ENCODE peak calls at places on chromosomes 6 and 20, in eight cellular contexts. One of them, this sample, is unnamed.

GRCh38 chr6:7051780-7052440 is 55.9 kb upstream of the RREB1 start:
- DNase-seq in SK-MEL-5: no peak
- DNase-seq in AG04450: no peak
- DNase-seq in activated CD4-positive, alpha-beta T cell treated with anti-CD3 and anti-CD28 coated beads, Interleukin-2, amount 50 U/mL, for 1 hour: peak
- DNase-seq in stimulated activated CD8-positive, alpha-beta memory T cell treated with anti-CD3 and anti-CD28 coated beads, Interleukin-2, amount 100 ng/mL, for 1 hour: peak
- DNase-seq in posterior cingulate gyrus: no peak
- DNase-seq in GM04504: no peak
- DNase-seq in progenitor cell of endocrine pancreas: peak
- DNase-seq in this sample: peak

GRCh38 chr6:75204222-75204958 is 1.5 kb downstream of the COL12A1 start:
- DNase-seq in SK-MEL-5: peak
- DNase-seq in AG04450: peak
- DNase-seq in activated CD4-positive, alpha-beta T cell treated with anti-CD3 and anti-CD28 coated beads, Interleukin-2, amount 50 U/mL, for 1 hour: no peak
- DNase-seq in stimulated activated CD8-positive, alpha-beta memory T cell treated with anti-CD3 and anti-CD28 coated beads, Interleukin-2, amount 100 ng/mL, for 1 hour: no peak
- DNase-seq in posterior cingulate gyrus: peak
- DNase-seq in GM04504: peak
- DNase-seq in progenitor cell of endocrine pancreas: peak
- DNase-seq in this sample: peak

GRCh38 chr6:25312703-25313102 is 33.5 kb downstream of the CARMIL1 start:
- DNase-seq in SK-MEL-5: peak
- DNase-seq in AG04450: no peak
- DNase-seq in activated CD4-positive, alpha-beta T cell treated with anti-CD3 and anti-CD28 coated beads, Interleukin-2, amount 50 U/mL, for 1 hour: no peak
- DNase-seq in stimulated activated CD8-positive, alpha-beta memory T cell treated with anti-CD3 and anti-CD28 coated beads, Interleukin-2, amount 100 ng/mL, for 1 hour: no peak
- DNase-seq in posterior cingulate gyrus: no peak
- DNase-seq in GM04504: peak
- DNase-seq in progenitor cell of endocrine pancreas: no peak
- DNase-seq in this sample: peak

GRCh38 chr6:116560130-116560529 is 6.6 kb downstream of the CALHM4 start:
- DNase-seq in SK-MEL-5: no peak
- DNase-seq in AG04450: no peak
- DNase-seq in activated CD4-positive, alpha-beta T cell treated with anti-CD3 and anti-CD28 coated beads, Interleukin-2, amount 50 U/mL, for 1 hour: no peak
- DNase-seq in stimulated activated CD8-positive, alpha-beta memory T cell treated with anti-CD3 and anti-CD28 coated beads, Interleukin-2, amount 100 ng/mL, for 1 hour: no peak
- DNase-seq in posterior cingulate gyrus: no peak
- DNase-seq in GM04504: no peak
- DNase-seq in progenitor cell of endocrine pancreas: no peak
- DNase-seq in this sample: no peak

GRCh38 chr20:20561841-20562240 is 150.6 kb downstream of the RALGAPA2 start:
- DNase-seq in SK-MEL-5: no peak
- DNase-seq in AG04450: no peak
- DNase-seq in activated CD4-positive, alpha-beta T cell treated with anti-CD3 and anti-CD28 coated beads, Interleukin-2, amount 50 U/mL, for 1 hour: no peak
- DNase-seq in stimulated activated CD8-positive, alpha-beta memory T cell treated with anti-CD3 and anti-CD28 coated beads, Interleukin-2, amount 100 ng/mL, for 1 hour: no peak
- DNase-seq in posterior cingulate gyrus: no peak
- DNase-seq in GM04504: no peak
- DNase-seq in progenitor cell of endocrine pancreas: no peak
- DNase-seq in this sample: no peak

GRCh38 chr20:3812975-3813599 is 7.3 kb upstream of the AP5S1 start:
- DNase-seq in SK-MEL-5: no peak
- DNase-seq in AG04450: no peak
- DNase-seq in activated CD4-positive, alpha-beta T cell treated with anti-CD3 and anti-CD28 coated beads, Interleukin-2, amount 50 U/mL, for 1 hour: no peak
- DNase-seq in stimulated activated CD8-positive, alpha-beta memory T cell treated with anti-CD3 and anti-CD28 coated beads, Interleukin-2, amount 100 ng/mL, for 1 hour: no peak
- DNase-seq in posterior cingulate gyrus: no peak
- DNase-seq in GM04504: no peak
- DNase-seq in progenitor cell of endocrine pancreas: no peak
- DNase-seq in this sample: no peak

GRCh38 chr6:17497701-17498100 is 102.4 kb upstream of the FAM8A1 start:
- DNase-seq in SK-MEL-5: no peak
- DNase-seq in AG04450: no peak
- DNase-seq in activated CD4-positive, alpha-beta T cell treated with anti-CD3 and anti-CD28 coated beads, Interleukin-2, amount 50 U/mL, for 1 hour: no peak
- DNase-seq in stimulated activated CD8-positive, alpha-beta memory T cell treated with anti-CD3 and anti-CD28 coated beads, Interleukin-2, amount 100 ng/mL, for 1 hour: no peak
- DNase-seq in posterior cingulate gyrus: no peak
- DNase-seq in GM04504: no peak
- DNase-seq in progenitor cell of endocrine pancreas: no peak
- DNase-seq in this sample: no peak

GRCh38 chr20:64039293-64040160 is 3.5 kb downstream of the C20orf204 start:
- DNase-seq in SK-MEL-5: no peak
- DNase-seq in AG04450: no peak
- DNase-seq in activated CD4-positive, alpha-beta T cell treated with anti-CD3 and anti-CD28 coated beads, Interleukin-2, amount 50 U/mL, for 1 hour: no peak
- DNase-seq in stimulated activated CD8-positive, alpha-beta memory T cell treated with anti-CD3 and anti-CD28 coated beads, Interleukin-2, amount 100 ng/mL, for 1 hour: no peak
- DNase-seq in posterior cingulate gyrus: no peak
- DNase-seq in GM04504: no peak
- DNase-seq in progenitor cell of endocrine pancreas: no peak
- DNase-seq in this sample: peak

GRCh38 chr20:63163596-63164560 is 52.1 kb downstream of the YTHDF1 start:
- DNase-seq in SK-MEL-5: no peak
- DNase-seq in AG04450: no peak
- DNase-seq in activated CD4-positive, alpha-beta T cell treated with anti-CD3 and anti-CD28 coated beads, Interleukin-2, amount 50 U/mL, for 1 hour: no peak
- DNase-seq in stimulated activated CD8-positive, alpha-beta memory T cell treated with anti-CD3 and anti-CD28 coated beads, Interleukin-2, amount 100 ng/mL, for 1 hour: no peak
- DNase-seq in posterior cingulate gyrus: peak
- DNase-seq in GM04504: no peak
- DNase-seq in progenitor cell of endocrine pancreas: no peak
- DNase-seq in this sample: no peak

GRCh38 chr6:53811082-53811481 is 16.3 kb downstream of the LRRC1 start:
- DNase-seq in SK-MEL-5: no peak
- DNase-seq in AG04450: no peak
- DNase-seq in activated CD4-positive, alpha-beta T cell treated with anti-CD3 and anti-CD28 coated beads, Interleukin-2, amount 50 U/mL, for 1 hour: no peak
- DNase-seq in stimulated activated CD8-positive, alpha-beta memory T cell treated with anti-CD3 and anti-CD28 coated beads, Interleukin-2, amount 100 ng/mL, for 1 hour: no peak
- DNase-seq in posterior cingulate gyrus: no peak
- DNase-seq in GM04504: peak
- DNase-seq in progenitor cell of endocrine pancreas: no peak
- DNase-seq in this sample: no peak

GRCh38 chr20:45405566-45406259 is 2.4 kb upstream of the DBNDD2 start:
- DNase-seq in SK-MEL-5: no peak
- DNase-seq in AG04450: no peak
- DNase-seq in activated CD4-positive, alpha-beta T cell treated with anti-CD3 and anti-CD28 coated beads, Interleukin-2, amount 50 U/mL, for 1 hour: no peak
- DNase-seq in stimulated activated CD8-positive, alpha-beta memory T cell treated with anti-CD3 and anti-CD28 coated beads, Interleukin-2, amount 100 ng/mL, for 1 hour: no peak
- DNase-seq in posterior cingulate gyrus: peak
- DNase-seq in GM04504: no peak
- DNase-seq in progenitor cell of endocrine pancreas: peak
- DNase-seq in this sample: peak

GRCh38 chr6:144214622-144215401 is 64.5 kb downstream of the STX11 start:
- DNase-seq in SK-MEL-5: no peak
- DNase-seq in AG04450: no peak
- DNase-seq in activated CD4-positive, alpha-beta T cell treated with anti-CD3 and anti-CD28 coated beads, Interleukin-2, amount 50 U/mL, for 1 hour: no peak
- DNase-seq in stimulated activated CD8-positive, alpha-beta memory T cell treated with anti-CD3 and anti-CD28 coated beads, Interleukin-2, amount 100 ng/mL, for 1 hour: no peak
- DNase-seq in posterior cingulate gyrus: no peak
- DNase-seq in GM04504: no peak
- DNase-seq in progenitor cell of endocrine pancreas: no peak
- DNase-seq in this sample: no peak

GRCh38 chr6:111803384-111803783 is 69.9 kb downstream of the FYN start:
- DNase-seq in SK-MEL-5: no peak
- DNase-seq in AG04450: no peak
- DNase-seq in activated CD4-positive, alpha-beta T cell treated with anti-CD3 and anti-CD28 coated beads, Interleukin-2, amount 50 U/mL, for 1 hour: no peak
- DNase-seq in stimulated activated CD8-positive, alpha-beta memory T cell treated with anti-CD3 and anti-CD28 coated beads, Interleukin-2, amount 100 ng/mL, for 1 hour: no peak
- DNase-seq in posterior cingulate gyrus: no peak
- DNase-seq in GM04504: no peak
- DNase-seq in progenitor cell of endocrine pancreas: no peak
- DNase-seq in this sample: no peak

GRCh38 chr6:142975272-142975805 is 30.4 kb upstream of the HIVEP2 start:
- DNase-seq in SK-MEL-5: no peak
- DNase-seq in AG04450: no peak
- DNase-seq in activated CD4-positive, alpha-beta T cell treated with anti-CD3 and anti-CD28 coated beads, Interleukin-2, amount 50 U/mL, for 1 hour: no peak
- DNase-seq in stimulated activated CD8-positive, alpha-beta memory T cell treated with anti-CD3 and anti-CD28 coated beads, Interleukin-2, amount 100 ng/mL, for 1 hour: no peak
- DNase-seq in posterior cingulate gyrus: no peak
- DNase-seq in GM04504: no peak
- DNase-seq in progenitor cell of endocrine pancreas: no peak
- DNase-seq in this sample: no peak

GRCh38 chr20:62935968-62936585 is 1.9 kb upstream of the GID8 start:
- DNase-seq in SK-MEL-5: no peak
- DNase-seq in AG04450: no peak
- DNase-seq in activated CD4-positive, alpha-beta T cell treated with anti-CD3 and anti-CD28 coated beads, Interleukin-2, amount 50 U/mL, for 1 hour: no peak
- DNase-seq in stimulated activated CD8-positive, alpha-beta memory T cell treated with anti-CD3 and anti-CD28 coated beads, Interleukin-2, amount 100 ng/mL, for 1 hour: no peak
- DNase-seq in posterior cingulate gyrus: no peak
- DNase-seq in GM04504: no peak
- DNase-seq in progenitor cell of endocrine pancreas: no peak
- DNase-seq in this sample: no peak

GRCh38 chr6:127382413-127382812 is 39.0 kb upstream of the ECHDC1 start:
- DNase-seq in SK-MEL-5: no peak
- DNase-seq in AG04450: no peak
- DNase-seq in activated CD4-positive, alpha-beta T cell treated with anti-CD3 and anti-CD28 coated beads, Interleukin-2, amount 50 U/mL, for 1 hour: no peak
- DNase-seq in stimulated activated CD8-positive, alpha-beta memory T cell treated with anti-CD3 and anti-CD28 coated beads, Interleukin-2, amount 100 ng/mL, for 1 hour: no peak
- DNase-seq in posterior cingulate gyrus: no peak
- DNase-seq in GM04504: no peak
- DNase-seq in progenitor cell of endocrine pancreas: no peak
- DNase-seq in this sample: no peak

GRCh38 chr6:110342759-110343158 is 15.4 kb downstream of the METTL24 start:
- DNase-seq in SK-MEL-5: no peak
- DNase-seq in AG04450: no peak
- DNase-seq in activated CD4-positive, alpha-beta T cell treated with anti-CD3 and anti-CD28 coated beads, Interleukin-2, amount 50 U/mL, for 1 hour: no peak
- DNase-seq in stimulated activated CD8-positive, alpha-beta memory T cell treated with anti-CD3 and anti-CD28 coated beads, Interleukin-2, amount 100 ng/mL, for 1 hour: no peak
- DNase-seq in posterior cingulate gyrus: no peak
- DNase-seq in GM04504: no peak
- DNase-seq in progenitor cell of endocrine pancreas: no peak
- DNase-seq in this sample: no peak

GRCh38 chr6:14792118-14792955 is 453.5 kb upstream of the JARID2 start:
- DNase-seq in SK-MEL-5: no peak
- DNase-seq in AG04450: no peak
- DNase-seq in activated CD4-positive, alpha-beta T cell treated with anti-CD3 and anti-CD28 coated beads, Interleukin-2, amount 50 U/mL, for 1 hour: no peak
- DNase-seq in stimulated activated CD8-positive, alpha-beta memory T cell treated with anti-CD3 and anti-CD28 coated beads, Interleukin-2, amount 100 ng/mL, for 1 hour: no peak
- DNase-seq in posterior cingulate gyrus: no peak
- DNase-seq in GM04504: peak
- DNase-seq in progenitor cell of endocrine pancreas: no peak
- DNase-seq in this sample: no peak

GRCh38 chr6:111843347-111844147 is 29.7 kb downstream of the FYN start:
- DNase-seq in SK-MEL-5: no peak
- DNase-seq in AG04450: no peak
- DNase-seq in activated CD4-positive, alpha-beta T cell treated with anti-CD3 and anti-CD28 coated beads, Interleukin-2, amount 50 U/mL, for 1 hour: peak
- DNase-seq in stimulated activated CD8-positive, alpha-beta memory T cell treated with anti-CD3 and anti-CD28 coated beads, Interleukin-2, amount 100 ng/mL, for 1 hour: peak
- DNase-seq in posterior cingulate gyrus: no peak
- DNase-seq in GM04504: no peak
- DNase-seq in progenitor cell of endocrine pancreas: no peak
- DNase-seq in this sample: no peak

GRCh38 chr20:47776639-47777038 is 8.6 kb downstream of the SULF2 start:
- DNase-seq in SK-MEL-5: no peak
- DNase-seq in AG04450: no peak
- DNase-seq in activated CD4-positive, alpha-beta T cell treated with anti-CD3 and anti-CD28 coated beads, Interleukin-2, amount 50 U/mL, for 1 hour: no peak
- DNase-seq in stimulated activated CD8-positive, alpha-beta memory T cell treated with anti-CD3 and anti-CD28 coated beads, Interleukin-2, amount 100 ng/mL, for 1 hour: no peak
- DNase-seq in posterior cingulate gyrus: no peak
- DNase-seq in GM04504: no peak
- DNase-seq in progenitor cell of endocrine pancreas: no peak
- DNase-seq in this sample: no peak

GRCh38 chr20:6231551-6231950 is 108.7 kb upstream of the FERMT1 start:
- DNase-seq in SK-MEL-5: peak
- DNase-seq in AG04450: no peak
- DNase-seq in activated CD4-positive, alpha-beta T cell treated with anti-CD3 and anti-CD28 coated beads, Interleukin-2, amount 50 U/mL, for 1 hour: no peak
- DNase-seq in stimulated activated CD8-positive, alpha-beta memory T cell treated with anti-CD3 and anti-CD28 coated beads, Interleukin-2, amount 100 ng/mL, for 1 hour: no peak
- DNase-seq in posterior cingulate gyrus: no peak
- DNase-seq in GM04504: no peak
- DNase-seq in progenitor cell of endocrine pancreas: no peak
- DNase-seq in this sample: no peak

GRCh38 chr6:22737331-22737730 is 168.0 kb downstream of the HDGFL1 start:
- DNase-seq in SK-MEL-5: peak
- DNase-seq in AG04450: no peak
- DNase-seq in activated CD4-positive, alpha-beta T cell treated with anti-CD3 and anti-CD28 coated beads, Interleukin-2, amount 50 U/mL, for 1 hour: no peak
- DNase-seq in stimulated activated CD8-positive, alpha-beta memory T cell treated with anti-CD3 and anti-CD28 coated beads, Interleukin-2, amount 100 ng/mL, for 1 hour: no peak
- DNase-seq in posterior cingulate gyrus: peak
- DNase-seq in GM04504: no peak
- DNase-seq in progenitor cell of endocrine pancreas: peak
- DNase-seq in this sample: peak

This sample was measured in hepatic stellate cell.